ENCODE peak calls at places on chromosome 12, in six cellular contexts. W is posterior cingulate gyrus; U is activated gamma-delta T cell treated with Interleukin-2 at 50 U/mL for 16 hours; Y is SK-N-DZ; O is activated CD4-positive, CD25-positive, alpha-beta regulatory T cell; P is Calu3. J is an unnamed sample.

GRCh38 chr12:123602651-123603195 is 824 bp downstream of the DDX55 start:
- DNase-seq in W (no peak), U (no peak), Y (no peak), O (no peak), P (no peak), J (no peak)

GRCh38 chr12:122283680-122284079 is 17.4 kb upstream of the VPS33A start:
- DNase-seq in W (no peak), U (no peak), Y (no peak), O (no peak), P (no peak), J (no peak)

GRCh38 chr12:47226199-47226598 is 146.4 kb upstream of the AMIGO2 start:
- DNase-seq in W (no peak), U (no peak), Y (no peak), O (no peak), P (no peak), J (no peak)

GRCh38 chr12:15322164-15323054 is at the start of gene PTPRO:
- DNase-seq in W (peak), U (no peak), Y (peak), O (no peak), P (peak), J (no peak)

GRCh38 chr12:47935196-47935595 is 28.2 kb upstream of the TMEM106C start:
- DNase-seq in W (no peak), U (no peak), Y (peak), O (no peak), P (no peak), J (no peak)

GRCh38 chr12:122182887-122183587 is at the start of gene LRRC43:
- DNase-seq in W (peak), U (peak), Y (peak), O (no peak), P (peak), J (no peak)

GRCh38 chr12:93199831-93200236 is 177.9 kb upstream of the NUDT4 start:
- DNase-seq in W (no peak), U (no peak), Y (no peak), O (no peak), P (no peak), J (no peak)

GRCh38 chr12:4027412-4027811 is 154.2 kb upstream of the PARP11 start:
- DNase-seq in W (no peak), U (peak), Y (no peak), O (peak), P (no peak), J (no peak)

GRCh38 chr12:2376855-2377657 is 324.3 kb downstream of the CACNA1C start:
- DNase-seq in W (no peak), U (no peak), Y (peak), O (no peak), P (no peak), J (no peak)